ENCODE peak calls at places on chromosomes 1 and 21, in nine cellular contexts. S is AML-193; F is EL; E is astrocyte of the cerebellum; A is activated CD8-positive, alpha-beta memory T cell treated with anti-CD3 and anti-CD28 coated beads, Interleukin-2, amount 50 U/mL, for 48 hours; P is stimulated activated naive CD8-positive, alpha-beta T cell treated with anti-CD3 and anti-CD28 coated beads, Interleukin-15, Interleukin-2, amounts not matched to agents 100 U/mL and 50 U/mL, for 24 hours; O is fibroblast of lung; X is stimulated activated CD4-positive, alpha-beta T cell treated with anti-CD3 and anti-CD28 coated beads, Interleukin-1b, Interleukin-23, amount 100 ng/mL, for 1 hour; G is T-helper 9 cell. Z is an unnamed sample.

GRCh38 chr1:43067856-43068751 is 104.0 kb downstream of the EBNA1BP2 start:
- DNase-seq in S (no peak), F (no peak), E (no peak), A (no peak), P (peak), O (peak), X (no peak), G (peak), Z (peak)

GRCh38 chr1:64519921-64520320 is 50.0 kb downstream of the CACHD1 start:
- DNase-seq in S (no peak), F (peak), E (no peak), A (no peak), P (no peak), O (peak), X (no peak), G (no peak), Z (no peak)

GRCh38 chr1:6724517-6725141 is 23.0 kb upstream of the DNAJC11 start:
- DNase-seq in S (no peak), F (peak), E (peak), A (no peak), P (no peak), O (peak), X (no peak), G (no peak), Z (peak)

GRCh38 chr1:245599413-245600174 is 444.8 kb downstream of the KIF26B start:
- DNase-seq in S (peak), F (peak), E (peak), A (no peak), P (no peak), O (peak), X (no peak), G (no peak), Z (peak)

GRCh38 chr1:9400425-9401079 is 107.9 kb downstream of the SPSB1 start:
- DNase-seq in S (no peak), F (peak), E (no peak), A (no peak), P (no peak), O (peak), X (no peak), G (no peak), Z (no peak)

GRCh38 chr1:205430631-205431305 is 8.9 kb upstream of the LEMD1 start:
- DNase-seq in S (no peak), F (peak), E (no peak), A (peak), P (peak), O (peak), X (no peak), G (peak), Z (no peak)

GRCh38 chr1:205205055-205205454 is 6.4 kb downstream of the DSTYK start:
- DNase-seq in S (no peak), F (no peak), E (no peak), A (no peak), P (no peak), O (no peak), X (no peak), G (no peak), Z (no peak)

GRCh38 chr1:68800182-68800581 is 303.3 kb upstream of the DEPDC1 start:
- DNase-seq in S (no peak), F (no peak), E (no peak), A (no peak), P (no peak), O (no peak), X (no peak), G (no peak), Z (no peak)

GRCh38 chr21:45362748-45363145 is 42.2 kb upstream of the COL18A1 start:
- DNase-seq in S (no peak), F (no peak), E (no peak), A (no peak), P (no peak), O (no peak), X (no peak), G (no peak), Z (no peak)

GRCh38 chr1:100799954-100800612 is 80.5 kb downstream of the VCAM1 start:
- DNase-seq in S (no peak), F (peak), E (no peak), A (no peak), P (no peak), O (peak), X (no peak), G (no peak), Z (peak)

GRCh38 chr1:48937732-48938131 is 161.0 kb upstream of the BEND5 start:
- DNase-seq in S (no peak), F (no peak), E (no peak), A (no peak), P (no peak), O (no peak), X (no peak), G (no peak), Z (no peak)

GRCh38 chr21:26351661-26352060 is 181.1 kb upstream of the APP start:
- DNase-seq in S (no peak), F (no peak), E (no peak), A (no peak), P (no peak), O (no peak), X (no peak), G (no peak), Z (no peak)

GRCh38 chr21:42301371-42302291 is 13.6 kb downstream of the TFF3 start:
- DNase-seq in S (no peak), F (no peak), E (no peak), A (no peak), P (no peak), O (no peak), X (no peak), G (no peak), Z (no peak)

GRCh38 chr1:211546543-211546942 is 32.4 kb downstream of the SLC30A1 start:
- DNase-seq in S (no peak), F (no peak), E (no peak), A (no peak), P (no peak), O (no peak), X (no peak), G (no peak), Z (no peak)

GRCh38 chr21:46128106-46128982 is 27.0 kb downstream of the FTCD start:
- DNase-seq in S (no peak), F (no peak), E (no peak), A (no peak), P (no peak), O (no peak), X (no peak), G (no peak), Z (no peak)

GRCh38 chr1:115911298-115911697 is 65.0 kb upstream of the SLC22A15 start:
- DNase-seq in S (no peak), F (no peak), E (no peak), A (no peak), P (no peak), O (no peak), X (no peak), G (no peak), Z (no peak)

GRCh38 chr1:94924967-94925366 is 1.9 kb downstream of the CNN3 start:
- DNase-seq in S (no peak), F (no peak), E (peak), A (no peak), P (no peak), O (peak), X (no peak), G (no peak), Z (no peak)

GRCh38 chr1:21523297-21523813 is 14.1 kb downstream of the ALPL start:
- DNase-seq in S (no peak), F (no peak), E (no peak), A (no peak), P (no peak), O (no peak), X (no peak), G (no peak), Z (no peak)

GRCh38 chr1:29640428-29640785 is 404.1 kb downstream of the PTPRU start:
- DNase-seq in S (no peak), F (no peak), E (no peak), A (peak), P (no peak), O (no peak), X (no peak), G (no peak), Z (no peak)

GRCh38 chr1:45864124-45864721 is 60.8 kb downstream of the MAST2 start:
- DNase-seq in S (no peak), F (peak), E (peak), A (no peak), P (no peak), O (peak), X (no peak), G (no peak), Z (no peak)

GRCh38 chr1:53121319-53122172 is 20.9 kb downstream of the SLC1A7 start:
- DNase-seq in S (no peak), F (no peak), E (peak), A (no peak), P (peak), O (peak), X (no peak), G (no peak), Z (peak)

GRCh38 chr1:6996371-6996770 is 211.1 kb downstream of the CAMTA1 start:
- DNase-seq in S (no peak), F (no peak), E (no peak), A (no peak), P (no peak), O (no peak), X (no peak), G (no peak), Z (no peak)

GRCh38 chr1:9689971-9690381 is 38.4 kb downstream of the PIK3CD start:
- DNase-seq in S (no peak), F (peak), E (no peak), A (no peak), P (peak), O (peak), X (no peak), G (no peak), Z (no peak)

GRCh38 chr1:172903581-172904220 is 147.0 kb downstream of the TNFSF18 start:
- DNase-seq in S (no peak), F (peak), E (no peak), A (no peak), P (no peak), O (peak), X (no peak), G (no peak), Z (no peak)

GRCh38 chr1:180213401-180214177 is 16.5 kb upstream of the LHX4 start:
- DNase-seq in S (peak), F (no peak), E (no peak), A (peak), P (peak), O (peak), X (no peak), G (peak), Z (no peak)

GRCh38 chr1:229536982-229537381 is 21.5 kb downstream of the ABCB10 start:
- DNase-seq in S (peak), F (no peak), E (no peak), A (no peak), P (no peak), O (no peak), X (no peak), G (no peak), Z (no peak)

Z was measured in retinal pigment epithelial cell.